ENCODE peak calls at places on chromosomes 7 and 10, in nine cellular contexts. N is GM20000; X is iris pigment epithelial cell; W is activated naive CD4-positive, alpha-beta T cell treated with anti-CD3 and anti-CD28 coated beads for 36 hours; S is GM10248; L is HT-29; Y is T-helper 17 cell; E is CD4-positive, alpha-beta memory T cell; M is PC-3. Q is an unnamed sample.

GRCh38 chr7:41643616-41644015 is 59.3 kb downstream of the INHBA start:
- DNase-seq in N (no peak), X (no peak), W (no peak), S (no peak), L (no peak), Y (no peak), E (no peak), M (no peak), Q (no peak)

GRCh38 chr10:23399701-23400144 is 39.2 kb upstream of the OTUD1 start:
- DNase-seq in N (no peak), X (peak), W (no peak), S (no peak), L (no peak), Y (no peak), E (no peak), M (peak), Q (peak)

GRCh38 chr7:157676001-157676400 is 339.2 kb downstream of the DNAJB6 start:
- DNase-seq in N (no peak), X (no peak), W (no peak), S (no peak), L (no peak), Y (no peak), E (no peak), M (no peak), Q (no peak)

GRCh38 chr7:16688249-16688648 is 42.3 kb downstream of the BZW2 start:
- DNase-seq in N (no peak), X (peak), W (no peak), S (no peak), L (peak), Y (no peak), E (no peak), M (peak), Q (peak)

GRCh38 chr10:63114031-63114814 is 18.9 kb upstream of the NRBF2 start:
- DNase-seq in N (no peak), X (peak), W (no peak), S (no peak), L (no peak), Y (no peak), E (no peak), M (peak), Q (peak)

GRCh38 chr7:50309736-50310135 is 5.2 kb downstream of the IKZF1 start:
- DNase-seq in N (no peak), X (no peak), W (no peak), S (no peak), L (no peak), Y (no peak), E (no peak), M (no peak), Q (no peak)

GRCh38 chr7:154484406-154484805 is 432.2 kb downstream of the DPP6 start:
- DNase-seq in N (no peak), X (no peak), W (no peak), S (no peak), L (no peak), Y (no peak), E (no peak), M (no peak), Q (no peak)

GRCh38 chr7:128056901-128057300 is 25.7 kb upstream of the LRRC4 start:
- DNase-seq in N (no peak), X (peak), W (no peak), S (no peak), L (no peak), Y (no peak), E (no peak), M (no peak), Q (peak)

GRCh38 chr10:76303682-76304316 is 872.4 kb downstream of the LRMDA start:
- DNase-seq in N (peak), X (peak), W (peak), S (peak), L (peak), Y (no peak), E (no peak), M (peak), Q (peak)

GRCh38 chr7:140287988-140288387 is 110.3 kb downstream of the SLC37A3 start:
- DNase-seq in N (no peak), X (no peak), W (no peak), S (no peak), L (no peak), Y (no peak), E (no peak), M (no peak), Q (no peak)

GRCh38 chr10:18368681-18369080 is 228.5 kb downstream of the CACNB2 start:
- DNase-seq in N (no peak), X (peak), W (no peak), S (no peak), L (no peak), Y (no peak), E (no peak), M (no peak), Q (peak)

Q was measured in HCEC 1CT.